ENCODE peak calls at places on chromosomes 6 and 20, in five cellular contexts. H is colonic mucosa; L is fibroblast of lung; V is CD8-positive, alpha-beta memory T cell; B is transverse colon. K is an unnamed sample. For H3K36me3, the result is how much of the 10 kb centered on the place peaks cover.

GRCh38 chr6:125193208-125193607 is 39.6 kb downstream of the TPD52L1 start:
- DNase-seq in H (peak), L (no peak), V (no peak), B (peak), K (no peak)

GRCh38 chr6:53359843-53360834 is 11.4 kb upstream of the ELOVL5 start:
- DNase-seq in H (no peak), L (peak), V (no peak), B (no peak), K (no peak)

GRCh38 chr6:1678966-1679690 is 69.4 kb downstream of the FOXC1 start:
- DNase-seq in H (no peak), L (no peak), V (no peak), B (no peak), K (no peak)

GRCh38 chr6:25601797-25602679 is 50.0 kb upstream of the SCGN start:
- DNase-seq in H (no peak), L (peak), V (no peak), B (no peak), K (no peak)

GRCh38 chr6:133778414-133778813 is 110.5 kb upstream of the TCF21 start:
- DNase-seq in H (no peak), L (peak), V (no peak), B (no peak), K (no peak)

GRCh38 chr6:54354608-54355007 is 46.4 kb downstream of the TINAG start:
- DNase-seq in H (no peak), L (no peak), V (no peak), B (no peak), K (no peak)

GRCh38 chr20:9532069-9532809 is 17.8 kb downstream of the LAMP5 start:
- DNase-seq in H (no peak), L (no peak), V (no peak), B (no peak), K (no peak)

GRCh38 chr6:7914991-7915789 is 4.6 kb upstream of the TXNDC5 start:
- DNase-seq in H (no peak), L (peak), V (no peak), B (no peak), K (no peak)

GRCh38 chr6:1379026-1379809 is 10.2 kb upstream of the FOXF2 start:
- DNase-seq in H (no peak), L (no peak), V (no peak), B (no peak), K (no peak)

GRCh38 chr20:56630086-56630493 is 984 bp downstream of the TFAP2C start:
- DNase-seq in H (peak), L (no peak), V (no peak), B (peak), K (no peak)

GRCh38 chr6:68053805-68054373 is 581.2 kb upstream of the ADGRB3 start:
- DNase-seq in H (no peak), L (no peak), V (no peak), B (no peak), K (no peak)

GRCh38 chr6:105357147-105357546 is 45.7 kb downstream of the PREP start:
- DNase-seq in H (no peak), L (no peak), V (no peak), B (no peak), K (no peak)

GRCh38 chr20:46905364-46906125 is 10.9 kb downstream of the EYA2 start:
- DNase-seq in H (no peak), L (no peak), V (no peak), B (no peak), K (peak)

GRCh38 chr20:48052492-48052870 is 267.2 kb upstream of the SULF2 start:
- DNase-seq in H (no peak), L (no peak), V (no peak), B (no peak), K (no peak)

GRCh38 chr6:100877851-100878250 is 3.3 kb downstream of the ASCC3 start:
- DNase-seq in H (no peak), L (no peak), V (no peak), B (no peak), K (no peak)

GRCh38 chr20:21507275-21508229 is 6.3 kb downstream of the NKX2-2 start:
- DNase-seq in H (no peak), L (no peak), V (no peak), B (no peak), K (peak)

GRCh38 chr6:87341158-87341557 is 3.5 kb upstream of the C6orf163 start:
- DNase-seq in H (no peak), L (no peak), V (no peak), B (no peak), K (no peak)

GRCh38 chr6:157840776-157841175 is 17.7 kb downstream of the SNX9 start:
- DNase-seq in H (no peak), L (peak), V (no peak), B (no peak), K (no peak)

GRCh38 chr20:37669062-37669772 is 24.6 kb upstream of the CTNNBL1 start:
- DNase-seq in H (no peak), L (no peak), V (no peak), B (no peak), K (no peak)

GRCh38 chr6:4489538-4489937 is 286.7 kb upstream of the CDYL start:
- DNase-seq in H (no peak), L (no peak), V (no peak), B (no peak), K (no peak)

GRCh38 chr6:154440022-154440421 is 70.5 kb downstream of the CNKSR3 start:
- DNase-seq in H (no peak), L (no peak), V (no peak), B (no peak), K (no peak)

GRCh38 chr20:56957737-56958553 is 308.5 kb downstream of the BMP7 start:
- DNase-seq in H (no peak), L (no peak), V (no peak), B (no peak), K (no peak)

GRCh38 chr6:32151885-32152311 is at the start of gene PRRT1:
- DNase-seq in H (no peak), L (no peak), V (no peak), B (no peak), K (no peak)

GRCh38 chr6:55212147-55212546 is 37.8 kb downstream of the HCRTR2 start:
- DNase-seq in H (no peak), L (peak), V (no peak), B (no peak), K (no peak)

GRCh38 chr20:43961541-43962471 is 47.2 kb downstream of the TOX2 start:
- DNase-seq in H (no peak), L (no peak), V (no peak), B (no peak), K (peak)

GRCh38 chr20:43961116-43961515 is 46.5 kb downstream of the TOX2 start:
- DNase-seq in H (no peak), L (no peak), V (no peak), B (no peak), K (peak)

GRCh38 chr20:43959079-43959919 is 44.6 kb downstream of the TOX2 start:
- DNase-seq in H (no peak), L (peak), V (peak), B (peak), K (peak)

GRCh38 chr20:43959920-43960227 is 45.2 kb downstream of the TOX2 start:
- DNase-seq in H (no peak), L (no peak), V (no peak), B (no peak), K (no peak)

DNA sequence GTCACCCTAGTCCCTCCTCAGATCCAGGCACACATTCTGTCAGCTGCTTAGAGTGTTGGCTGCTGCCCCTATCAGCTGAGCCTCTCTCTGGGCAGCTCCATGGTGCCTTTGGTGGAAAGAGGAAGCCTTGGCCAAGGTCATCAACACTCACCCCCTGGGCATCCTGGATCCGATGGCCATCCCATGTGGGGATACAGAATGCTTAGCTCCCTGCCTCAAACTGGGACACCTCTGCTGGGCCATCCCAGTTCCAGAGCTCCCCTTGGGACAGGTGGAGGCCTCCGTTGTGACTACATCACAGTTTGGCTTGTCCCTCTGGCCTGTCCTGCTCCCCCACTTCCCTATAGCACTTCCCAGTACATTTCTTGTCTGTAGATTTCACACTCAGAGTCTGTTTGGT is 45.6 kb downstream of the TOX2 start:
- DNase-seq in H (no peak), L (no peak), V (no peak), B (no peak), K (peak)
- H3K27ac ChIP-seq in H (no peak), L (no peak), V (no peak), B (no peak), K (no peak)

GRCh38 chr20:26135325-26136110 is 438.9 kb upstream of the ZNF337 start:
- DNase-seq in H (no peak), L (no peak), V (no peak), B (no peak), K (no peak)
- H3K4me3 ChIP-seq in H (no peak), L (no peak), V (no peak), B (no peak), K (no peak)

DNA sequence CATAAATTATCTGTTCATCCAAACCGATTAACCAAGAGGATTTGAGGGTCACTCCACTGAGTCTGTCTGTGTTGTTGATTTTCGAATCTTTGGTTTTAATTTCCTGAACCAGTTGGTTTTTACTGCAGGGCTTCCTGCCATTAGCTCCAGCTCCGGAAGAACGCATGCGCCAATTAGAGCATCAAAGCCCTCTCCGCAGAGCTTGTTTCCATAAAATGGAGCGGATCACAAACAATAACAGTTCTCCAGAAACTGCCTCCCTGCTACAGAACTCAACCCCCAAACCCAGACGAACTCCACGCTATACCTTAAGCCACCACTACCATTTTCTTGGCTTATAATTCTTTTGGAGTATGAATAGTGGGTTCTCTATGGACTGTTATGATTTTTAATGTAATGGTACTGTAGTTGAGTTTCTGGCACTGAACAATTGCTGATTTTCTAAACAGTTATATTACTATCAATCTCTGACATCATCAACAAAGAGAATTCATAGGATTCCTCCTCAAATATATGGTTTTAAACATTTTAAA is 13.8 kb downstream of the TFAP2A start:
- DNase-seq in H (no peak), L (no peak), V (no peak), B (no peak), K (no peak)
- H3K36me3 ChIP-seq in H (under half), L (under half), V (under half), B (under half), K (under half)

GRCh38 chr20:14220986-14221385 is 116.4 kb downstream of the FLRT3 start:
- DNase-seq in H (no peak), L (no peak), V (no peak), B (no peak), K (no peak)
- H3K27ac ChIP-seq in H (peak), L (no peak), V (no peak), B (peak), K (no peak)

GRCh38 chr6:34240329-34241248 is 3.9 kb downstream of the HMGA1 start:
- DNase-seq in H (peak), L (no peak), V (no peak), B (no peak), K (peak)
- H3K4me3 ChIP-seq in H (no peak), L (no peak), V (no peak), B (no peak), K (no peak)

DNA sequence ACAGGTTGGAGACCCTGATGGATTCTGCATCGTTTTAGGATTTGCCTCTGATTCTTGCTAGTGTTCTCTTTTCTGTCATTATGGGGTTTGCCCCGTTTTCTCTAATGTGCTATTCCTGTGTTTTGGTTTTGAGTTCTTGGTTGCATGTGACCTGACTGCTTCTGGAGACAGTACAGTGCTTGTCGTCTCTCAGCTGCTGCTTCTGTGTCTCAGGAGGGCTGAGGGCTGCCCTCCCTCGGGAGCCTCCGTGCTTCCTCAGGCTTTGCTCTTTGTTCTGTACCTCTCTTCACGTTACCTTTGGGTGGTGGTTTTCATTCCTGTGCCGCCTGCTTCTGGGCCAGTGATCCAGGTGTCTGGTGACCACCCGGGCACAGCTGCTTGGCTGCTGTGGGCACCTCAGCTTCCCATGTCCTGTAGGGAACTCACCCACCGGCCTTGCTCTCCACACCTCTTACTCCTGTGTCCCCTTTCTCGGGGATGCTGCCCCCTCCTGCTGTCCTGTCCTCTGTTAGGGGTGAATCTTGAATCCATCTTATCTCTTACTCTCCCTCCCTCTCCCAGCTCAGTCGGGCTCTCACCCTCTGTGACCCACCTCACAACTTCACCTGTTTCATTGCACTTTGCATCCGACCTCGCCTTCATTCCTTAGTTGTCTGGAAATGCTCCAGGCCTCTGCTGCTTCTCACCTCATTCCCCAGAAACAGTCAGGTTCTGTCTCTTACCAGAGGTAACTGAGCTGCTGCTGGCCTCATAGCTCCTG is 33.2 kb downstream of the PANK2 start:
- DNase-seq in H (no peak), L (no peak), V (no peak), B (no peak), K (no peak)
- H3K36me3 ChIP-seq in H (under half), L (under half), V (under half), B (under half), K (under half)

DNA sequence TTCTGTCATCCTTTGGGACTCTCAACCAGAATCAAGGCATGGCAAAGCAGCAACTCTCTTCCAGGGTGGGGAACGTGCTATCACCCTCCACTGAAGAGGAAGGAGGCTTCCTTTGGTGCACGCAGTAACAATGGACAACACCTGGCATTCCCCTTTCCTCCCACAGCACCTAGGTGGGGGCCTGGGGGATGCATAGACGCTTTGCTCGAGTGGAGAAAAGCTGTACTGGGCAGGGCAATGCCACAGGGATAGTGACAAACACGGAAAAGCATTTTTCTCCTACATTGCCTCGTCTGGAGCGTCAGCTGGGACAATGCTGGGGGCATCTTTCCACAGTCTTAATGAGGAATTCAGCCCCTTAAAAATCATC is 82.9 kb downstream of the GMPR start:
- DNase-seq in H (no peak), L (no peak), V (no peak), B (no peak), K (no peak)
- H3K27ac ChIP-seq in H (peak), L (peak), V (peak), B (peak), K (peak)

K was measured in aorta.